ENCODE peak calls at places on chromosomes 12 and 14, in six cellular contexts. One of them, this sample, is unnamed.

GRCh38 chr14:90781344-90781761 is 34.9 kb downstream of the TTC7B start:
- DNase-seq in left ventricle myocardium inferior: no peak
- DNase-seq in activated B cell treated with CpG ODN at 0.5 μM for 24 hours: no peak
- DNase-seq in mucosa of descending colon: no peak
- DNase-seq in WTC11: no peak
- DNase-seq in mammary epithelial cell: peak
- DNase-seq in this sample: no peak

GRCh38 chr14:94485944-94486841 is 10.2 kb upstream of the SERPINA9 start:
- DNase-seq in left ventricle myocardium inferior: peak
- DNase-seq in activated B cell treated with CpG ODN at 0.5 μM for 24 hours: peak
- DNase-seq in mucosa of descending colon: no peak
- DNase-seq in WTC11: peak
- DNase-seq in mammary epithelial cell: peak
- DNase-seq in this sample: peak

GRCh38 chr12:31895449-31896150 is 63.6 kb upstream of the RESF1 start:
- DNase-seq in left ventricle myocardium inferior: no peak
- DNase-seq in activated B cell treated with CpG ODN at 0.5 μM for 24 hours: no peak
- DNase-seq in mucosa of descending colon: no peak
- DNase-seq in WTC11: no peak
- DNase-seq in mammary epithelial cell: no peak
- DNase-seq in this sample: no peak

GRCh38 chr12:116090516-116090915 is 187.0 kb downstream of the MED13L start:
- DNase-seq in left ventricle myocardium inferior: no peak
- DNase-seq in activated B cell treated with CpG ODN at 0.5 μM for 24 hours: no peak
- DNase-seq in mucosa of descending colon: no peak
- DNase-seq in WTC11: no peak
- DNase-seq in mammary epithelial cell: no peak
- DNase-seq in this sample: no peak

GRCh38 chr14:104975481-104976197 is 2.5 kb downstream of the AHNAK2 start:
- DNase-seq in left ventricle myocardium inferior: peak
- DNase-seq in activated B cell treated with CpG ODN at 0.5 μM for 24 hours: no peak
- DNase-seq in mucosa of descending colon: peak
- DNase-seq in WTC11: peak
- DNase-seq in mammary epithelial cell: no peak
- DNase-seq in this sample: no peak

GRCh38 chr14:80850197-80850814 is 91.2 kb downstream of the CEP128 start:
- DNase-seq in left ventricle myocardium inferior: no peak
- DNase-seq in activated B cell treated with CpG ODN at 0.5 μM for 24 hours: no peak
- DNase-seq in mucosa of descending colon: no peak
- DNase-seq in WTC11: no peak
- DNase-seq in mammary epithelial cell: no peak
- DNase-seq in this sample: no peak

GRCh38 chr14:20603813-20604212 is 12.6 kb upstream of the RNASE12 start:
- DNase-seq in left ventricle myocardium inferior: no peak
- DNase-seq in activated B cell treated with CpG ODN at 0.5 μM for 24 hours: no peak
- DNase-seq in mucosa of descending colon: no peak
- DNase-seq in WTC11: no peak
- DNase-seq in mammary epithelial cell: no peak
- DNase-seq in this sample: no peak

GRCh38 chr14:85366226-85366625 is 163.7 kb upstream of the FLRT2 start:
- DNase-seq in left ventricle myocardium inferior: no peak
- DNase-seq in activated B cell treated with CpG ODN at 0.5 μM for 24 hours: no peak
- DNase-seq in mucosa of descending colon: no peak
- DNase-seq in WTC11: no peak
- DNase-seq in mammary epithelial cell: no peak
- DNase-seq in this sample: no peak

GRCh38 chr14:58166005-58166983 is 14.3 kb upstream of the ARMH4 start:
- DNase-seq in left ventricle myocardium inferior: peak
- DNase-seq in activated B cell treated with CpG ODN at 0.5 μM for 24 hours: peak
- DNase-seq in mucosa of descending colon: peak
- DNase-seq in WTC11: peak
- DNase-seq in mammary epithelial cell: peak
- DNase-seq in this sample: peak

DNA sequence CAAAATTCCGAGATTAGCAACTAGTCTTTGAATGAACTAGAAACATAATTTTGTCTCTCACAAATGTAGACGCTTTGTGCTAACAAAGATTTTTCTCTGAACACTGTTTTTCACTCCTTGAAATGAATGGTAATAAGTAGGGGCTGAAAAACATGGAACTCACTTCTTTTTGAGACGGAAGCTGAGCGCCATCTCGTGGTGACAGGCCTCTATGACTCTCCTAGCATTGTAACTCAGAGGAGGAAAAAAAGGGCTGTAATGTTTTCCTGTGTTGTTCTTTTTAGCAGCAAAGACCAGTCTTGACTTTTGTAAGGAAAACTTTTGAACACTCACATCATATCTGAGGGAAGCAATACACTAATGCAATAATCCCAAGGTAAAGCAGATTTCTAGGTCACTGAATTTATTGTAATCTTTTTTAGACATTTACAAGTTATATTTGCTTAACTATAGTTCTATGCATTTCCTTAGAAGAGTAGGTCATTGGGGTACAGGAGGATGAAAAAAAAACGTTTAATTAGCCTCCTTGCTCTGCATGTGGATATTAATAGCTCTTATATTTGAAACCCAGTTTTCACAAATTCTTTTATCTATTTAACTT is 157.3 kb upstream of the FOXG1 start:
- DNase-seq in left ventricle myocardium inferior: no peak
- DNase-seq in activated B cell treated with CpG ODN at 0.5 μM for 24 hours: no peak
- DNase-seq in mucosa of descending colon: no peak
- DNase-seq in WTC11: peak
- DNase-seq in mammary epithelial cell: peak
- DNase-seq in this sample: no peak
- TF ChIP-seq CTCF in left ventricle myocardium inferior: peak
- TF ChIP-seq CTCF in activated B cell treated with CpG ODN at 0.5 μM for 24 hours: no peak
- TF ChIP-seq CTCF in mucosa of descending colon: peak
- TF ChIP-seq CTCF in WTC11: peak
- TF ChIP-seq CTCF in mammary epithelial cell: peak
- TF ChIP-seq CTCF in this sample: no peak

GRCh38 chr12:108063192-108063591 is 65.9 kb upstream of the WSCD2 start:
- DNase-seq in left ventricle myocardium inferior: no peak
- DNase-seq in activated B cell treated with CpG ODN at 0.5 μM for 24 hours: no peak
- DNase-seq in mucosa of descending colon: no peak
- DNase-seq in WTC11: no peak
- DNase-seq in mammary epithelial cell: no peak
- DNase-seq in this sample: no peak
- TF ChIP-seq CTCF in left ventricle myocardium inferior: peak
- TF ChIP-seq CTCF in activated B cell treated with CpG ODN at 0.5 μM for 24 hours: no peak
- TF ChIP-seq CTCF in mucosa of descending colon: no peak
- TF ChIP-seq CTCF in WTC11: peak
- TF ChIP-seq CTCF in mammary epithelial cell: peak
- TF ChIP-seq CTCF in this sample: peak

GRCh38 chr12:19574606-19575005 is 135.3 kb downstream of the AEBP2 start:
- DNase-seq in left ventricle myocardium inferior: no peak
- DNase-seq in activated B cell treated with CpG ODN at 0.5 μM for 24 hours: no peak
- DNase-seq in mucosa of descending colon: no peak
- DNase-seq in WTC11: no peak
- DNase-seq in mammary epithelial cell: no peak
- DNase-seq in this sample: no peak
- TF ChIP-seq CTCF in left ventricle myocardium inferior: no peak
- TF ChIP-seq CTCF in activated B cell treated with CpG ODN at 0.5 μM for 24 hours: no peak
- TF ChIP-seq CTCF in mucosa of descending colon: no peak
- TF ChIP-seq CTCF in WTC11: no peak
- TF ChIP-seq CTCF in mammary epithelial cell: no peak
- TF ChIP-seq CTCF in this sample: no peak

GRCh38 chr12:2183556-2184541 is 131.1 kb downstream of the CACNA1C start:
- DNase-seq in left ventricle myocardium inferior: no peak
- DNase-seq in activated B cell treated with CpG ODN at 0.5 μM for 24 hours: no peak
- DNase-seq in mucosa of descending colon: no peak
- DNase-seq in WTC11: no peak
- DNase-seq in mammary epithelial cell: peak
- DNase-seq in this sample: no peak
- TF ChIP-seq CTCF in left ventricle myocardium inferior: peak
- TF ChIP-seq CTCF in activated B cell treated with CpG ODN at 0.5 μM for 24 hours: no peak
- TF ChIP-seq CTCF in mucosa of descending colon: no peak
- TF ChIP-seq CTCF in WTC11: no peak
- TF ChIP-seq CTCF in mammary epithelial cell: no peak
- TF ChIP-seq CTCF in this sample: no peak

DNA sequence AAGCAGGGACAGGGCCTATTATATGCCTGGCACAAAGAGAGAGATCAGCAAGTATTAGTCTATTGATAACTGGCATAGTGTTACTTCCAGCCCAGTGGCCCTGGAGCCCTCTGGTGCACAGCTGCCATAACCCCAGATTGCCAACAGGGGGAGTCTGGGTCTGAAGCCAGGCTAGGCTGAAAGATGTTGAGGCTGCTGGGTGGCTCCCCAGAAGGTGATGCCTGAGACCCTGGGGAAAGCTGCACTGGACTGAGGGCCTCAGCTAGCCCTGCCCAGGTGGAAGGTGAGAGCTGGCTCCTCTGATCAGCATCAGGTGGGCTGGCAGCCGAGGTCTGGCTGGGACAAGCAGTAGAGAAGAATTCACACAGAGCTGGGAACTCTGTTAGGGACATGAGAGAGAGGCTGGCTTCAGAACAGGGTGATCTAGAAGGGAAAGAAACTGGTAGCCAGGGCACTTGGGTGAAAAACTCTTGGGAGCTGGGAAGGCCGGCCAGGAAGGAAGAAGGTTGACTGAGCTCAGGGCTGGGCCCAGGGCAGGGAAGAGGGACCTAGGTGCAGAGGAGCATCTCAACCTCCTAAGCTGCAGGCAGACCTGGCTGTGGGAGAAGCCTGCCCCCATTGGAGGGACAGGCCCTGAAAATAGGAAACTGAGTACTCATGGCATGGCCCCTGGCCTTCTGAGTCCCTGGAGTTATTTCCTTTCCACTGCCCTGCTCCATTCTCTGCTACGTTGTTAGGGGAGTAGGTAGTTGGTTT is 3.9 kb downstream of the GZMH start:
- DNase-seq in left ventricle myocardium inferior: no peak
- DNase-seq in activated B cell treated with CpG ODN at 0.5 μM for 24 hours: peak
- DNase-seq in mucosa of descending colon: no peak
- DNase-seq in WTC11: peak
- DNase-seq in mammary epithelial cell: peak
- DNase-seq in this sample: peak
- TF ChIP-seq CTCF in left ventricle myocardium inferior: peak
- TF ChIP-seq CTCF in activated B cell treated with CpG ODN at 0.5 μM for 24 hours: peak
- TF ChIP-seq CTCF in mucosa of descending colon: peak
- TF ChIP-seq CTCF in WTC11: peak
- TF ChIP-seq CTCF in mammary epithelial cell: peak
- TF ChIP-seq CTCF in this sample: peak

GRCh38 chr12:70265132-70265531 is 21.9 kb downstream of the CNOT2 start:
- DNase-seq in left ventricle myocardium inferior: no peak
- DNase-seq in activated B cell treated with CpG ODN at 0.5 μM for 24 hours: no peak
- DNase-seq in mucosa of descending colon: no peak
- DNase-seq in WTC11: no peak
- DNase-seq in mammary epithelial cell: no peak
- DNase-seq in this sample: no peak

GRCh38 chr12:70264067-70264867 is 21.0 kb downstream of the CNOT2 start:
- DNase-seq in left ventricle myocardium inferior: no peak
- DNase-seq in activated B cell treated with CpG ODN at 0.5 μM for 24 hours: no peak
- DNase-seq in mucosa of descending colon: no peak
- DNase-seq in WTC11: no peak
- DNase-seq in mammary epithelial cell: no peak
- DNase-seq in this sample: no peak

GRCh38 chr12:70258605-70259403 is 15.6 kb downstream of the CNOT2 start:
- DNase-seq in left ventricle myocardium inferior: no peak
- DNase-seq in activated B cell treated with CpG ODN at 0.5 μM for 24 hours: no peak
- DNase-seq in mucosa of descending colon: no peak
- DNase-seq in WTC11: no peak
- DNase-seq in mammary epithelial cell: peak
- DNase-seq in this sample: no peak

GRCh38 chr12:70255311-70255710 is 12.1 kb downstream of the CNOT2 start:
- DNase-seq in left ventricle myocardium inferior: no peak
- DNase-seq in activated B cell treated with CpG ODN at 0.5 μM for 24 hours: no peak
- DNase-seq in mucosa of descending colon: no peak
- DNase-seq in WTC11: no peak
- DNase-seq in mammary epithelial cell: peak
- DNase-seq in this sample: no peak

DNA sequence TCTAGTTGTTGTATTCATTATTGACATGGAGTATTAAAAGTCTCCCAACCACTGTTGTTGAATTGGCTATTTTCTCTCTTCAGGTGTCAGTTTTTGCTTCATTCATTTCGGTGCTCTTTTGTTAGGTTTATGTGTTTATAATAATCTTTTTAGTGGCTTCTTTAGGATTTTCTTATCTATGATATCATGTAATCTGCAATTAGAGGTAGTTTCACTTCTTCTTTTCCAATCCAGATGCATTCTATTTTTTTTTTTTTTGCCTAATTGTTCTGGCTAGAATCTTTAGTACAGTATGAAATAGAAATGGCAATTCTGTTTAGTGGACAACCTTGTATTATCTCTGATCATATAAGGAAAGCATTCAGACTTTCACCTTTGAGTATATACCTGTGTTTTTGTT is 17.4 kb downstream of the CNOT2 start:
- DNase-seq in left ventricle myocardium inferior: no peak
- DNase-seq in activated B cell treated with CpG ODN at 0.5 μM for 24 hours: no peak
- DNase-seq in mucosa of descending colon: no peak
- DNase-seq in WTC11: no peak
- DNase-seq in mammary epithelial cell: no peak
- DNase-seq in this sample: no peak
- TF ChIP-seq CTCF in left ventricle myocardium inferior: no peak
- TF ChIP-seq CTCF in activated B cell treated with CpG ODN at 0.5 μM for 24 hours: no peak
- TF ChIP-seq CTCF in mucosa of descending colon: no peak
- TF ChIP-seq CTCF in WTC11: no peak
- TF ChIP-seq CTCF in mammary epithelial cell: no peak
- TF ChIP-seq CTCF in this sample: no peak

This sample was measured in natural killer cell.